ENCODE peak calls at places on chromosomes 1 and 21, in five cellular contexts. U is AG04450, A is EL, X is NCI-H748 treated with DMSO at 0.1 percent for 48 hours, K is thoracic aorta. C is an unnamed sample.

GRCh38 chr1:165737196-165737595 is 31.5 kb downstream of the TMCO1 start:
- DNase-seq in U (no peak), A (peak), X (no peak), K (no peak), C (no peak)

GRCh38 chr1:8423134-8423701 is 105.3 kb downstream of the SLC45A1 start:
- DNase-seq in U (no peak), A (peak), X (no peak), K (no peak), C (peak)

GRCh38 chr1:232302376-232303049 is 327.4 kb downstream of the SIPA1L2 start:
- DNase-seq in U (no peak), A (no peak), X (no peak), K (no peak), C (no peak)

GRCh38 chr1:26284597-26285351 is 4.9 kb downstream of the SH3BGRL3 start:
- DNase-seq in U (peak), A (peak), X (no peak), K (peak), C (peak)

GRCh38 chr21:41490330-41490729 is 17.6 kb downstream of the TMPRSS2 start:
- DNase-seq in U (no peak), A (no peak), X (no peak), K (no peak), C (no peak)

GRCh38 chr1:31497601-31498000 is 78.7 kb upstream of the TINAGL1 start:
- DNase-seq in U (peak), A (peak), X (no peak), K (no peak), C (no peak)

GRCh38 chr1:13908128-13908527 is 208.1 kb downstream of the PRDM2 start:
- DNase-seq in U (no peak), A (no peak), X (no peak), K (no peak), C (peak)

GRCh38 chr1:51986718-51987117 is 3.8 kb downstream of the RAB3B start:
- DNase-seq in U (no peak), A (no peak), X (no peak), K (no peak), C (peak)

GRCh38 chr1:116496898-116497297 is 73.9 kb downstream of the CD58 start:
- DNase-seq in U (no peak), A (no peak), X (no peak), K (no peak), C (no peak)

GRCh38 chr1:221035680-221036153 is 156.5 kb downstream of the HLX start:
- DNase-seq in U (no peak), A (peak), X (no peak), K (no peak), C (no peak)

GRCh38 chr1:154276797-154277196 is 4.4 kb downstream of the HAX1 start:
- DNase-seq in U (no peak), A (no peak), X (no peak), K (no peak), C (no peak)

GRCh38 chr1:241518447-241519307 is 878 bp downstream of the FH start:
- DNase-seq in U (no peak), A (peak), X (no peak), K (no peak), C (no peak)

GRCh38 chr1:67338642-67339041 is 31.0 kb downstream of the IL12RB2 start:
- DNase-seq in U (no peak), A (peak), X (no peak), K (no peak), C (no peak)

GRCh38 chr1:20727746-20728316 is 4.7 kb downstream of the SH2D5 start:
- DNase-seq in U (no peak), A (no peak), X (no peak), K (no peak), C (no peak)

GRCh38 chr1:210144736-210145135 is 87.9 kb upstream of the SERTAD4 start:
- DNase-seq in U (no peak), A (no peak), X (no peak), K (no peak), C (no peak)

GRCh38 chr1:35642472-35642955 is 1.2 kb upstream of the PSMB2 start:
- DNase-seq in U (no peak), A (no peak), X (no peak), K (no peak), C (peak)

GRCh38 chr1:11478571-11479374 is at the start of gene DISP3:
- DNase-seq in U (no peak), A (peak), X (peak), K (no peak), C (peak)